ENCODE peak calls at places on chromosomes 13 and 19, in six cellular contexts. D, U, R, M, K and F are unnamed samples.

GRCh38 chr19:55913643-55914268 is 18.4 kb downstream of the NLRP13 start:
- DNase-seq in D (no peak), U (no peak), R (no peak), M (no peak), K (no peak), F (no peak)

GRCh38 chr19:18762125-18763023 is 28.7 kb downstream of the COMP start:
- DNase-seq in D (no peak), U (peak), R (no peak), M (peak), K (peak), F (peak)

GRCh38 chr19:1285737-1286360 is at the start of gene EFNA2:
- DNase-seq in D (no peak), U (no peak), R (no peak), M (no peak), K (no peak), F (no peak)

GRCh38 chr19:1045247-1045603 is 5.3 kb downstream of the ABCA7 start:
- DNase-seq in D (no peak), U (no peak), R (peak), M (peak), K (peak), F (no peak)

GRCh38 chr13:29849731-29850212 is 645 bp downstream of the UBL3 start:
- DNase-seq in D (no peak), U (peak), R (peak), M (peak), K (peak), F (no peak)

GRCh38 chr13:44884076-44884729 is 105.1 kb downstream of the NUFIP1 start:
- DNase-seq in D (no peak), U (no peak), R (no peak), M (no peak), K (no peak), F (no peak)

GRCh38 chr19:5293607-5294089 is 47.0 kb downstream of the PTPRS start:
- DNase-seq in D (no peak), U (no peak), R (no peak), M (no peak), K (peak), F (no peak)

GRCh38 chr19:16402076-16402475 is 69.7 kb downstream of the EPS15L1 start:
- DNase-seq in D (no peak), U (no peak), R (no peak), M (no peak), K (no peak), F (no peak)

GRCh38 chr19:35476149-35476548 is 14.1 kb downstream of the KRTDAP start:
- DNase-seq in D (no peak), U (no peak), R (peak), M (no peak), K (no peak), F (no peak)

GRCh38 chr13:45384474-45385174 is 33.5 kb downstream of the SLC25A30 start:
- DNase-seq in D (no peak), U (no peak), R (no peak), M (no peak), K (no peak), F (no peak)

GRCh38 chr19:11539495-11540365 is 1.1 kb downstream of the CNN1 start:
- DNase-seq in D (no peak), U (peak), R (no peak), M (peak), K (no peak), F (no peak)

GRCh38 chr19:54574527-54575056 is 1.0 kb downstream of the LILRA2 start:
- DNase-seq in D (no peak), U (no peak), R (no peak), M (no peak), K (no peak), F (no peak)

GRCh38 chr19:16259385-16260159 is 61.9 kb downstream of the AP1M1 start:
- DNase-seq in D (peak), U (no peak), R (no peak), M (peak), K (no peak), F (no peak)

GRCh38 chr13:112186091-112186490 is 119.1 kb downstream of the SOX1 start:
- DNase-seq in D (no peak), U (no peak), R (no peak), M (no peak), K (no peak), F (no peak)

GRCh38 chr13:20102776-20103175 is 58.1 kb downstream of the GJA3 start:
- DNase-seq in D (no peak), U (no peak), R (no peak), M (no peak), K (no peak), F (no peak)

GRCh38 chr13:51556740-51557139 is 27.5 kb upstream of the WDFY2 start:
- DNase-seq in D (no peak), U (no peak), R (no peak), M (no peak), K (no peak), F (no peak)

GRCh38 chr13:20197361-20197834 is 4.7 kb upstream of the GJB2 start:
- DNase-seq in D (no peak), U (no peak), R (peak), M (no peak), K (no peak), F (no peak)

GRCh38 chr19:6225232-6225635 is 54.5 kb downstream of the MLLT1 start:
- DNase-seq in D (no peak), U (no peak), R (no peak), M (no peak), K (no peak), F (no peak)

GRCh38 chr19:40245506-40246128 is 19.1 kb upstream of the CCNP start:
- DNase-seq in D (no peak), U (no peak), R (no peak), M (no peak), K (no peak), F (no peak)

GRCh38 chr13:87535911-87536310 is 135.3 kb upstream of the SLITRK5 start:
- DNase-seq in D (no peak), U (no peak), R (no peak), M (no peak), K (no peak), F (no peak)

GRCh38 chr19:16232127-16232526 is 34.4 kb downstream of the AP1M1 start:
- DNase-seq in D (no peak), U (no peak), R (no peak), M (no peak), K (no peak), F (no peak)

GRCh38 chr13:113121928-113122420 is 625 bp upstream of the F10 start:
- DNase-seq in D (no peak), U (peak), R (no peak), M (no peak), K (no peak), F (no peak)

GRCh38 chr19:42286349-42287016 is 15.4 kb upstream of the PRR19 start:
- DNase-seq in D (no peak), U (peak), R (no peak), M (no peak), K (peak), F (no peak)

GRCh38 chr13:79662882-79663281 is 181.9 kb downstream of the NDFIP2 start:
- DNase-seq in D (no peak), U (no peak), R (peak), M (peak), K (no peak), F (no peak)

DNA sequence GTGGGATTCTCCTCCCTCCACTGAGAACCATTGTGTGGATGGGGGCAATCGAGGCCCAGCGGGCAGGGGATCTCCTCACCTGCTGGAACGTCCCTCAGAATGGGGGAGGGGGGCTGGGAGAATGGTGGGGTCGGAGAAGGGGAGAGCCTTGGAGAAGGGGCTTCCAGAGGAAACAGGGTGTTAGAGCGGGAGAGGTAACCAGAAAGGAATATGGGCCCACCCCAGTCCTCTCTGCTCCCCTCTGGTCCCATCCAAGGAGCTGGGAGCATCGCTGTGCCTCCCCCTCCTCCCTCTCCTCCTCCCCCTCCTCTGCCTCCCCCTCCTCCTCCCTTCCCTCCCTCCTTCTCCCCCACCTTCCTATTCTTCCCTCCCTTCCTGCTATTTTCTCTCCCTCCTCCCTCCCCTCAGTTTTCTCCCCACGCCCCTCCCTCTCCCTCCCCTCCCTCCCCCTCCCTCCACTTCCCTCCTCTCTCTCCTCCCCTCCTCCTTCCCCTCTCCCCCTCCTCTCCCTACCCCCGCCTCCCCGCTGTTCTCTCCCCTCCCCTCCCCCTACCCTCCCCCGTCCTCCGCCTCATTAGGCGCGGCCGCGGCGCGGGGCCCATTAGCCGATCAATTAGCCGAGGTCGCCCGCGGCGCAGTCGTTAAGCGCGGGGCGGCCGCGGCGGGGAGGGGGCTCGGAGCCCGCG is 15.5 kb downstream of the TLE5 start:
- DNase-seq in D (no peak), U (peak), R (no peak), M (peak), K (no peak), F (peak)
- TF ChIP-seq EP300 in D (no peak), U (no peak), R (no peak), M (no peak), K (no peak), F (no peak)

DNA sequence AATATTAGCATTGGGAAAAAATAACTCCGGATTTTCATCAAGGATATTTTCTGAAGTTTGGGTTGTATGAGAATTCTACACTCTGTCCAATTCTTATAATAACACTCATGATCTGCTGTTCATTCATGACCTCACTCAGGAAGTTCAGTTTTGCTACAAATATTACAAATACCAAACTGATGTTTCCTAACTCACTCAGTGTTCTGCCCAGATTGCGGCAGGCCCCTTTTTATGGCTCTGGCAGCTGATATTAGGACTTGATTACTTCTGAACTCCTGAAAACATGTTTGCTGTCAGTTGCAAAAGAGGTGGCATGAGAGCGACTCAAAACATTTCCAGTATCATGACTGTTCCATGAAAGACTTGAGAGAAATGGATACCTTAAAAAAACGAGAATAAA is 188.0 kb downstream of the RGCC start:
- DNase-seq in D (no peak), U (no peak), R (peak), M (no peak), K (no peak), F (peak)
- TF ChIP-seq EP300 in D (no peak), U (no peak), R (no peak), M (no peak), K (no peak), F (peak)

GRCh38 chr13:75621147-75621546 is 15.0 kb upstream of the LMO7 start:
- DNase-seq in D (no peak), U (no peak), R (no peak), M (no peak), K (no peak), F (no peak)
- TF ChIP-seq EP300 in D (no peak), U (no peak), R (no peak), M (no peak), K (no peak), F (no peak)

GRCh38 chr13:105290596-105290995 is 1244.9 kb downstream of the EFNB2 start:
- DNase-seq in D (no peak), U (no peak), R (no peak), M (no peak), K (no peak), F (no peak)
- TF ChIP-seq EP300 in D (no peak), U (no peak), R (no peak), M (no peak), K (no peak), F (no peak)

GRCh38 chr13:110023729-110024645 is 237.6 kb upstream of the IRS2 start:
- DNase-seq in D (no peak), U (peak), R (no peak), M (peak), K (peak), F (no peak)
- TF ChIP-seq EP300 in D (no peak), U (no peak), R (no peak), M (no peak), K (peak), F (peak)

DNA sequence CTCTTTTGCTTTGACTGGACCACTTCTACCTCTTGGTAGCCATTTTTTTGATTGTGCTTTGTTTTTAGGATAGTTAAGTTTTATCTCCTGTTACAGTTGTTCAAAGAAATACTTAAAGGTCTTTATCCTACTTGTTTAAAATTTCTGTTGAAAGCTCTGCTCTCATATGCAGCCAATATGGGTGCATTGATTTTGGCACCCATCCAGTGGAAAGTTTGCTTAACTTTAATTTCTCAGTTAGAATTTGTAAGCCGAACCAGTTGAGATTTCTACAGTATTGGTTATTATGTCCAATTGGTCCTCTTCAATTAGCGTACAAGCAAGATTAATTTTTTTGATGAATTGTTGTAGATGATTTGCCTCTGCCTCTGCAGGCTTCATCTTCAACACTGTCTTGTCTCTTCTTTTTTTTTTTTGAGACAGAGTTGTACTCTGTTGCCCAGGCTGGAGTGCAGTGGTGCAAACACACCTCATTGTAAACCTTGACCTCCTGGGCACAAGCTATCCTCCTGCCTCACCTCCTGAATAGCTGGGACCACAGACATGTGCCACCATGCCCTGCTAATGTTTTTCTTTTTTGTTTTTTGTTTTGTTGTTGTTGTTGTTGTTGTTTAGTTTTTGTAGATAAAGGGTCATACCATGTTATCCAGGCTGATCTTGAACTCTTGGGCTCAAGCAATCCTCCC is 65.3 kb downstream of the MAB21L1 start:
- DNase-seq in D (no peak), U (no peak), R (no peak), M (no peak), K (no peak), F (no peak)
- TF ChIP-seq EP300 in D (no peak), U (no peak), R (no peak), M (no peak), K (no peak), F (no peak)

DNA sequence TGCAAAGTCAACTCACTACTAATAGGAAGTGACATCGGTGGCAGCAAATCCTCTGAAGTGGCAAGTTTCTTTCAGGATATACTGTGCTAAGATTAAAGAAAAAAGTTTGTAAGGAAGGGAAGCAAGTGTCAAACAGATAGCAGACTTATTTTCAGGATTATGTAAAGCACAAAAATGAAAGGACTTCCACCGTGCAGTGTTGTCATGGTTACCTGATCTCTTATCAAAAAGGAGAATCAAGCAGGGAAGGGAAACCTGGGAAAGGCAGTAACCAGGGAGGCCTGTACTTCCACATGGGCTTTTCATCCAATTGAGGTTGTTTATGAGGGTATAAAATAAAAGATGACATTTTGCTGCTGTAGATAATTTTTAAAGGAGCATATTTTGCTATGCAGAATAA is 117.2 kb upstream of the FNDC3A start:
- DNase-seq in D (no peak), U (no peak), R (no peak), M (no peak), K (no peak), F (no peak)
- TF ChIP-seq EP300 in D (no peak), U (no peak), R (no peak), M (no peak), K (no peak), F (no peak)